ENCODE peak calls at places on chromosomes 4 and X, in four cellular contexts. Q is K562, B is transverse colon, W is upper lobe of left lung. F is an unnamed sample.

GRCh38 chrX:52988985-52989917 is 30.9 kb upstream of the FAM156A start:
- DNase-seq in Q (no peak), W (no peak), B (no peak), F (no peak)

GRCh38 chrX:124435616-124436015 is 89.3 kb downstream of the SH2D1A start:
- DNase-seq in W (no peak), Q (no peak), B (no peak), F (no peak)

GRCh38 chr4:21949073-21949457 is 493 bp upstream of the KCNIP4 start:
- DNase-seq in Q (no peak), B (peak), W (no peak), F (no peak)

GRCh38 chr4:109699553-109700225 is 3.6 kb downstream of the CASP6 start:
- DNase-seq in Q (no peak), W (peak), B (peak), F (no peak)

GRCh38 chr4:128841402-128841801 is 31.9 kb downstream of the JADE1 start:
- DNase-seq in W (no peak), B (no peak), Q (no peak), F (no peak)

GRCh38 chr4:186759990-186760389 is 36.3 kb upstream of the FAT1 start:
- DNase-seq in Q (no peak), W (no peak), B (no peak), F (no peak)

GRCh38 chr4:83386931-83387897 is 52.6 kb upstream of the HPSE start:
- DNase-seq in Q (no peak), W (no peak), B (no peak), F (no peak)

GRCh38 chrX:151239748-151240147 is 63.4 kb downstream of the GPR50 start:
- DNase-seq in Q (no peak), B (no peak), W (no peak), F (no peak)

GRCh38 chr4:169238445-169238844 is 32.3 kb downstream of the SH3RF1 start:
- DNase-seq in B (no peak), W (no peak), Q (no peak), F (no peak)

GRCh38 chr4:75490155-75490554 is 24.0 kb downstream of the RCHY1 start:
- DNase-seq in Q (no peak), W (no peak), B (no peak), F (no peak)

GRCh38 chrX:12894074-12894691 is 12.2 kb upstream of the TLR8 start:
- DNase-seq in Q (peak), W (no peak), B (peak), F (no peak)

GRCh38 chr4:61201562-61202099 is 1.5 kb downstream of the ADGRL3 start:
- DNase-seq in Q (no peak), B (no peak), W (peak), F (no peak)

GRCh38 chr4:61202638-61203495 is 2.7 kb downstream of the ADGRL3 start:
- DNase-seq in B (no peak), Q (no peak), W (peak), F (no peak)

GRCh38 chr4:61200991-61201526 is 933 bp downstream of the ADGRL3 start:
- DNase-seq in W (no peak), Q (no peak), B (no peak), F (no peak)

GRCh38 chr4:61200195-61200990 is at the start of gene ADGRL3:
- DNase-seq in B (no peak), Q (no peak), W (peak), F (no peak)

GRCh38 chr4:61202100-61202637 is 2.0 kb downstream of the ADGRL3 start:
- DNase-seq in Q (no peak), B (no peak), W (peak), F (no peak)
- TF ChIP-seq POLR2AphosphoS5 in Q (no peak), B (no peak), W (no peak), F (no peak)

GRCh38 chrX:17553451-17553850 is 178.5 kb downstream of the NHS start:
- DNase-seq in B (peak), Q (no peak), W (no peak), F (no peak)
- TF ChIP-seq POLR2AphosphoS5 in B (no peak), Q (no peak), W (no peak), F (no peak)

DNA sequence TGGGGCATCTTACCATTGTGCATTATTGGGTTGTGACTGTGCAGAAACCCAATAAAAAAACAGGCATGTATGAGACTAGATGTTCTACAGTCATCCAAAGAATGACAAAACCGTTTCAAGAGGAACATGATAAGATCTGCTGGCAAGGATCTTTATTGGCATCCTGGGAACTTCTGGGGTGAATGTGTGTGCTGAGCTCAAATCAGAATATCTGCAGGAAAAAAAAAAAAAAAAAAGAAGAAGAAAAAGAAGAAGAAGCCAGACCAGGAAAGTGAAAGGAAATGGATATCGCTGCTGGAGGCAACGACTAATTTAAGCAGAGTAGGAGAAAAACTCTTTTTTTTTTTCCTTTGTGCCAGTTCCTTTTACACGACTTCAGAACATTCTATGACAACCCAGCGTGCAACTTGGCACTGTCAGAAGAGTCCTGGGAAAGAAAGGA is 484.2 kb upstream of the BOD1L1 start:
- DNase-seq in B (no peak), Q (no peak), W (no peak), F (no peak)
- TF ChIP-seq POLR2AphosphoS5 in B (no peak), Q (no peak), W (no peak), F (no peak)

GRCh38 chrX:65609237-65609636 is 58.2 kb upstream of the MSN start:
- DNase-seq in W (no peak), B (no peak), Q (no peak), F (no peak)
- TF ChIP-seq POLR2AphosphoS5 in W (peak), B (no peak), Q (no peak), F (no peak)

GRCh38 chr4:2942532-2943363 is 20.5 kb downstream of the NOP14 start:
- DNase-seq in Q (no peak), W (peak), B (peak), F (no peak)

GRCh38 chr4:2942037-2942531 is 21.1 kb downstream of the NOP14 start:
- DNase-seq in Q (no peak), W (no peak), B (peak), F (no peak)

GRCh38 chr4:2939383-2940243 is 23.6 kb downstream of the NOP14 start:
- DNase-seq in Q (no peak), W (no peak), B (peak), F (peak)

GRCh38 chr4:2940267-2941137 is 22.7 kb downstream of the NOP14 start:
- DNase-seq in W (no peak), Q (no peak), B (peak), F (peak)

DNA sequence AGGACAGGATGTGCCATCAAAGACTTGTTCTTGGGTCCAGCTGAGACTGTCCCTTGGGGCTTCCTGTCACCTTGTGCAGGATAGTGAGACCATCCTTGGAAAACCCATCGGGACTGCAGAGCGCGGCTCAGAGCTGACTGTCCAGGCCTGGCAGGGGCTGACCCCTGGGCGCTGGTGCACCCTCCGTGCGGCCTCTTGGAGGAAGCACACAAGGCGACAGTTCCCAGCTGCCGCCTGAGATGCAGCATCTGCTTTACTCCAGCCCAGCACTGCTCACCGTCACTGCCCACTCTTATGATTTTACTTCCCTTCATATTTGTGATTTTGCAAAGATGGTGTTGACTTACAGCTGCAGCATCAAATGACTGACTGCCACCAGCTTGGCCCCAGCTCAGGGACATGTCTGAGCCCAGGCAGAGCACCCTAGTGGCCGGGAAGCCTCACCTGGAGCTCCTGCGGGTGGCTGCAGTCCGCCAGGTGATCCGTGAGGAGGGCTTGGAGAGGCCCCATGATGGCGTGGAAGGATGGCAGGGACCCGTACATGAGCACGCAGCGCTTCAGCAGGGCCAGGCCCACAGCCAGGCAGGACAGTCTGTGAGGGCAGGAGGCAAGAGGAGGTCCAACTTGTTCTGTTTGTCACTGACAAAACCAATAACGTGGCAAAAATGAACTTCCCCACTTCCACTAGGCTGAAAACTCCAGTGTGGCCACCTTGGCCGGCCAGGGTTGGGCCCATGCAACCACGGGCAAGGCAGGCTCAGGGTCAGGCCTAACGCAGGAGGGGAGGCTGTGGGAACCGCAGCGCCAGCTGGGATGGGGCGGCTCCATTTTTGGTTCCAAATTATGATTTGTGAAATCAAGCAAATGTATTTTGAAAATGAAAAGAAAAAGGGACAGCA is 21.8 kb downstream of the NOP14 start:
- DNase-seq in Q (no peak), B (peak), W (no peak), F (peak)
- TF ChIP-seq POLR2AphosphoS5 in Q (no peak), B (no peak), W (peak), F (no peak)

DNA sequence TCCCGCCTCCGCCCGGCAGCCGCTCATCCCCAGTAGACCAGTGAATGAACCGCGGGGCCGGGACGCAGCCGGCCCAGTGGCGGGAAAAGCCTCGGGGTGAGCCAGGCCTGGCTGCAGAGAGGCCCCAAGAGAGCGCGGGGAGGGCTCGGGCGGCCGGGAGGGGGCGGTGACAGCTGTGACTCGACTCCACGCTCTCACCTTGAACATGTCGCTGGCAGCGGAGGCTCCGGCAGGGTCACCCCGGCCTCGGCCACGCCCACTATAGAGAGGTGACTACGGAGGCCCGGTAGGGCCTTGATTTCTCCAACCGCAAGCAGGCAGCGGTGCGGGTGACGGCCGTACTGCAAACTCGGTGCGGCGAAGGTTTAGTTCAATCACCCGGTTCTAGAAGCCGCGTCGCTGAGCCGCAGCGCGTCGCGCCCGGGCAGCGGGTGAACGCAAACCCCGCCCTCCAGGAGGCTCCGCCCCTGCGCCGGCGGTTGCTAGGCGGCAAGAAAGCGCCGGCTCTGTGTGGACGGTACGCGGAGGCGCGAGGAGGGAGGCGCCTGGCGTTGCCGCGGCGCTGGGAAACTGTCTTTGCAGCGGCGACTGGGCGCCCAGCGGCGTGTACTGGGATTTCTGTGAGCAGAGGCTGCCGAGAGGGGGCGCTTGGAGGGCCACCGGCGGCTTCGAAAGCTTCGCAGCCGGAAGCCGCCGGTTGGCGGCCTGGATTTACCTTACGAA is at the start of the genes APOO and CXorf58:
- DNase-seq in B (peak), Q (peak), W (peak), F (peak)
- TF ChIP-seq POLR2AphosphoS5 in B (no peak), Q (peak), W (peak), F (peak)

DNA sequence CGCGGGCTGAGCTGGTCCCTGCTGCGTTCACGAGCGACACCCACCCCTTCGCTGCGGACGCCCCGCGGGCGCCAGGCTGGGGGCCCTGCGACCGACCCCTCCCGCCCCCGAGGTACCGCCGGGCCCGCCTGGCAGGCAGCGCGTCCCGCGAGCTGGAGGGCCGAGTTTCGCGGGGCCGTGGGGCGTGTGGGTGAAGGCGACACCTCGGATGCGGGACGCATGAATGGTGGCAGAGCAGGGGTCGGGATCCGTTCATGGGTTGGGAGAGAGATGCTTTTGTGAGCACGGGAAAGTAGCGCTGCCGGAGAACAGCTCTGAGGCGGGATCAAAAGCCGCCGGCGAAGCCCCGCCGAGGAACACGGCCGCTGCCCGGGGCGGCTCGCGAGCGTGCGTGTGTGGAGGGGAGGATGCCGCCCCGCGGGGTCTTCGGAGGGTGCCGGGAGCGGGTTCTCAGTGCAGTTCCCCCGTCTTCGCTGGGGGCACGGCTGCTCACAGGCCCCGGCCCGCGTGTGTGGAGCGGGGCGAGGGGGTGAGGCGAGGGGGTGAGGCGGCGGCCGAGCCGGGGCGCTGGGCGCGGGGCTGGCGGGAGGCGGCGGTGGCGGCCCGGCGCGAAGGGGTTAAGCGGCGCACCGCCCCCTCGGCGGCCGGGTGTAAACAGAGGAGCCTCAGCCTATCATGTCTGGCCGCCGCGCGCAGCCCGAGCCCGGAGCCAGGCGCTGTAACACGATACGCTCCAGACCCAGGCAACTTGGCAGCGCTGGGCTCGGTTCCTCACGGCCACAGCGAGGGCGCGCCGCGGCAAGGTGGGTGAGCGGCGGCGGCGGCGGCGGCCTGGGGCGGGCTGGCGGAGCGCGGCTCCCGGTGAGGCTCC is 205.3 kb downstream of the TENM3 start:
- DNase-seq in B (peak), Q (peak), W (peak), F (peak)
- TF ChIP-seq POLR2AphosphoS5 in B (peak), Q (no peak), W (peak), F (no peak)

GRCh38 chrX:17078031-17078730 is 131.7 kb downstream of the REPS2 start:
- DNase-seq in W (no peak), Q (no peak), B (no peak), F (no peak)
- TF ChIP-seq POLR2AphosphoS5 in W (no peak), Q (no peak), B (no peak), F (no peak)